ENCODE peak calls at places on chromosome 11, in five cellular contexts. H is fibroblast of lung, G is right cardiac atrium, L is MM.1S, U is upper lobe of right lung. K is an unnamed sample.

GRCh38 chr11:33552756-33553155 is 147.9 kb downstream of the C11orf91 start:
- DNase-seq in H (no peak), G (no peak), L (no peak), U (no peak), K (no peak)

GRCh38 chr11:129308241-129308865 is 67.3 kb upstream of the BARX2 start:
- DNase-seq in H (no peak), G (no peak), L (no peak), U (no peak), K (no peak)

GRCh38 chr11:128482512-128483191 is 104.7 kb downstream of the ETS1 start:
- DNase-seq in H (peak), G (peak), L (no peak), U (no peak), K (no peak)

GRCh38 chr11:1153951-1154487 is 3.7 kb upstream of the MUC5AC start:
- DNase-seq in H (peak), G (peak), L (no peak), U (peak), K (no peak)

GRCh38 chr11:96706761-96707160 is 316.9 kb downstream of the JRKL start:
- DNase-seq in H (no peak), G (no peak), L (no peak), U (no peak), K (no peak)

GRCh38 chr11:107818491-107818890 is 40.1 kb downstream of the SLC35F2 start:
- DNase-seq in H (no peak), G (no peak), L (no peak), U (no peak), K (no peak)

GRCh38 chr11:106459135-106459534 is 381.7 kb downstream of the AASDHPPT start:
- DNase-seq in H (no peak), G (no peak), L (no peak), U (no peak), K (no peak)

GRCh38 chr11:74226907-74227306 is 55.8 kb downstream of the PPME1 start:
- DNase-seq in H (no peak), G (no peak), L (no peak), U (no peak), K (no peak)

GRCh38 chr11:67507242-67507890 is 596 bp downstream of the CDK2AP2 start:
- DNase-seq in H (no peak), G (no peak), L (peak), U (no peak), K (peak)

GRCh38 chr11:96215094-96215782 is 127.8 kb downstream of the MAML2 start:
- DNase-seq in H (peak), G (no peak), L (peak), U (no peak), K (no peak)

GRCh38 chr11:69040581-69041260 is 8.0 kb upstream of the TPCN2 start:
- DNase-seq in H (peak), G (no peak), L (no peak), U (no peak), K (no peak)

GRCh38 chr11:61357233-61357893 is 4.3 kb downstream of the CYB561A3 start:
- DNase-seq in H (no peak), G (no peak), L (no peak), U (no peak), K (no peak)

GRCh38 chr11:110859998-110860397 is 147.8 kb upstream of the ARHGAP20 start:
- DNase-seq in H (no peak), G (no peak), L (no peak), U (no peak), K (no peak)

GRCh38 chr11:33315822-33316221 is 58.6 kb downstream of the HIPK3 start:
- DNase-seq in H (no peak), G (no peak), L (no peak), U (no peak), K (no peak)

GRCh38 chr11:3781423-3781822 is 15.9 kb downstream of the NUP98 start:
- DNase-seq in H (no peak), G (no peak), L (no peak), U (no peak), K (no peak)

GRCh38 chr11:95092549-95093324 is 3.1 kb downstream of the ENDOD1 start:
- DNase-seq in H (peak), G (no peak), L (peak), U (no peak), K (no peak)

GRCh38 chr11:133123371-133123770 is 408.9 kb downstream of the OPCML start:
- DNase-seq in H (no peak), G (no peak), L (no peak), U (no peak), K (no peak)

GRCh38 chr11:75536786-75537629 is 11.3 kb upstream of the GDPD5 start:
- DNase-seq in H (no peak), G (no peak), L (no peak), U (no peak), K (no peak)

GRCh38 chr11:34501500-34501899 is 12.1 kb downstream of the ELF5 start:
- DNase-seq in H (peak), G (peak), L (no peak), U (no peak), K (no peak)

GRCh38 chr11:66317766-66318575 is 1.1 kb upstream of the CD248 start:
- DNase-seq in H (peak), G (peak), L (no peak), U (peak), K (no peak)

GRCh38 chr11:43549624-43550023 is 130.9 kb upstream of the HSD17B12 start:
- DNase-seq in H (no peak), G (no peak), L (no peak), U (no peak), K (no peak)

GRCh38 chr11:64648551-64648950 is 57.5 kb downstream of the SLC22A12 start:
- DNase-seq in H (no peak), G (no peak), L (no peak), U (no peak), K (no peak)

GRCh38 chr11:33263549-33263948 is 6.4 kb downstream of the HIPK3 start:
- DNase-seq in H (no peak), G (no peak), L (no peak), U (no peak), K (no peak)

GRCh38 chr11:57235761-57236703 is 1.0 kb downstream of the APLNR start:
- DNase-seq in H (no peak), G (no peak), L (no peak), U (no peak), K (no peak)
- H3K4me3 ChIP-seq in H (no peak), G (peak), L (no peak), U (no peak), K (no peak)

DNA sequence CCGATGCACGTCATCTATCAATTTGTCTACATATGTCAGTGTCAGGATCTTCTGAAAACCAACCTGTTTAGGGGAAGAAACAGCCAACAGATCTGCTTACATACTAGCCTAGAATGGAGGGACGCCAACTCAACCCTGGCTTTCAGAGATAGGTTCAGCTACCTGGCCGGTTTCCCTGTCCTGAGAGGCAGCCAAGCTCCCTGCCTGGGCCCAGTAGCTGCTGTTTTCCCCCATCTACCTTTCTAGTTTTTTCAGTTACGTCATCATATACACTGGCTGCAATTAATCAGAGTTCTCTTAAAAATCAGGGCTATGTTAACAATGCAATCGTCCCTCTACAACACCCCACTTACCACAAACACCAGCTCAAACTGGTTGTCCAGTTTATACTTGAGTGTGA is 1.0 kb downstream of the SRPRA start:
- DNase-seq in H (no peak), G (no peak), L (no peak), U (no peak), K (peak)
- H3K4me3 ChIP-seq in H (peak), G (peak), L (peak), U (peak), K (peak)

GRCh38 chr11:88507771-88508557 is 170.4 kb upstream of the CTSC start:
- DNase-seq in H (no peak), G (no peak), L (no peak), U (no peak), K (peak)

GRCh38 chr11:88508558-88508807 is 170.9 kb upstream of the CTSC start:
- DNase-seq in H (no peak), G (no peak), L (no peak), U (no peak), K (no peak)

GRCh38 chr11:88508808-88509581 is 171.5 kb upstream of the CTSC start:
- DNase-seq in H (peak), G (peak), L (no peak), U (peak), K (no peak)
- H3K4me3 ChIP-seq in H (no peak), G (peak), L (no peak), U (peak), K (no peak)

DNA sequence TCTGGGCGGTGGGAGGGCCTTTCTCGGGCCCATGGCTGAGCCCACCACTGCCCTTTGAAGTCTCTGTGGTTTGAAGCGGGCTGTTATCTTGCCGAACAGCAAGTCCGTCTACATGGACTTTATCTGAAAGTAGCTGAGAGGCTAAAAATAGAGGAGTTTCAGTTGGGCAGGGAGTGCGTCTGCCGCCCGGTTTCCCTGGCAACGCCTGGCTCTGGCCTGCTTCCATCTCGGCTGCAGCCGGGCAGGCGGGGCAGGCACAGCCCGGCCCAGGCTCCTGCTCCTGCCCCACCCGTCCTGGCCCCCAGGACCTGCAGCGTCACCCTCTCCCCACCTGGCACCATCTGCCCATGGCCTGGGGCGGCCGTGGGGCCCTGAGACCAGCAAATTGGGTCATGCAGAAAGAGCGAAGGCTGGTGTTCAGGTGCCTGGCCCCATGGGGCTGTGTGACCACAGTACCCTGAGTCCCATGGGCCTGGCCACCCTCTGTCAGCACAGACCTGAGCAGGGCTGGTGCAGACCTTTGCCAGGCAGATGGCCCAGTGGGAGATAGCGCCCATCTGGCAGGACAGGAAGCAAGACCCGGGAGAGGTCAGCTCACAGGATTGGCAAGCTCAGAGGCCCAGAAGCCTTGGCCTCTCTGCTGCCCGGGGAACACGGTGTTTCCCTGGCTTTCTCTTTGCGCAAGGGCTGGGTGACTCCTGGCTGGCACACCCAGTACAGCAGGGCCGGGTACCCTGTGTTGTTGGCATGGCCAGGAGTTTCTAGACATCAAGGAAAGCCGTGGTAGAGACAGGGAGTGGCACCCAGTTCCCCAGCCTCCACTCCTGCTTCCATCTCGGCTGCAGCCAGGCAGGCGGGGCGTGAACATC is 79.1 kb upstream of the KCNQ1OT1 start:
- DNase-seq in H (peak), G (peak), L (peak), U (peak), K (peak)
- H3K4me3 ChIP-seq in H (no peak), G (no peak), L (peak), U (no peak), K (peak)

GRCh38 chr11:10805741-10806140 is 3.0 kb downstream of the EIF4G2 start:
- DNase-seq in H (no peak), G (no peak), L (no peak), U (no peak), K (no peak)
- H3K4me3 ChIP-seq in H (peak), G (no peak), L (no peak), U (peak), K (no peak)

K was measured in LNCaP clone FGC.